ENCODE peak calls at places on chromosome 13, in four cellular contexts. One of them, this sample, is unnamed.

GRCh38 chr13:98141938-98142426 is 912 bp upstream of the FARP1 start:
- DNase-seq in frontal cortex: no peak
- DNase-seq in EH: no peak
- DNase-seq in cardiac muscle cell: peak; percentile 5
- DNase-seq in this sample: peak; percentile 18

GRCh38 chr13:83941669-83942335 is 59.5 kb upstream of the SLITRK1 start:
- DNase-seq in frontal cortex: no peak
- DNase-seq in EH: no peak
- DNase-seq in cardiac muscle cell: no peak
- DNase-seq in this sample: no peak

GRCh38 chr13:101465877-101466276 is 13.4 kb downstream of the ITGBL1 start:
- DNase-seq in frontal cortex: no peak
- DNase-seq in EH: peak; percentile 60
- DNase-seq in cardiac muscle cell: no peak
- DNase-seq in this sample: no peak

GRCh38 chr13:50195045-50195444 is 179.8 kb downstream of the KCNRG start:
- DNase-seq in frontal cortex: no peak
- DNase-seq in EH: no peak
- DNase-seq in cardiac muscle cell: no peak
- DNase-seq in this sample: no peak

GRCh38 chr13:33348366-33348765 is 62.8 kb upstream of the STARD13 start:
- DNase-seq in frontal cortex: no peak
- DNase-seq in EH: peak; percentile 80
- DNase-seq in cardiac muscle cell: peak; percentile 23
- DNase-seq in this sample: no peak

GRCh38 chr13:101708115-101708514 is 255.6 kb downstream of the ITGBL1 start:
- DNase-seq in frontal cortex: no peak
- DNase-seq in EH: no peak
- DNase-seq in cardiac muscle cell: no peak
- DNase-seq in this sample: no peak

GRCh38 chr13:78680611-78681010 is 21.7 kb upstream of the OBI1 start:
- DNase-seq in frontal cortex: no peak
- DNase-seq in EH: no peak
- DNase-seq in cardiac muscle cell: no peak
- DNase-seq in this sample: no peak

GRCh38 chr13:26628706-26629105 is 71.2 kb downstream of the WASF3 start:
- DNase-seq in frontal cortex: no peak
- DNase-seq in EH: peak; percentile 52
- DNase-seq in cardiac muscle cell: peak; percentile 47
- DNase-seq in this sample: no peak

GRCh38 chr13:33349314-33349995 is 63.9 kb upstream of the STARD13 start:
- DNase-seq in frontal cortex: no peak
- DNase-seq in EH: peak; percentile 39
- DNase-seq in cardiac muscle cell: no peak
- DNase-seq in this sample: no peak

GRCh38 chr13:73715910-73716257 is 418.3 kb downstream of the KLF12 start:
- DNase-seq in frontal cortex: no peak
- DNase-seq in EH: no peak
- DNase-seq in cardiac muscle cell: no peak
- DNase-seq in this sample: no peak

GRCh38 chr13:81987677-81988357 is 1646.9 kb upstream of the SPRY2 start:
- DNase-seq in frontal cortex: no peak
- DNase-seq in EH: no peak
- DNase-seq in cardiac muscle cell: no peak
- DNase-seq in this sample: no peak

GRCh38 chr13:36884235-36884634 is 35.8 kb downstream of the SMAD9 start:
- DNase-seq in frontal cortex: no peak
- DNase-seq in EH: no peak
- DNase-seq in cardiac muscle cell: no peak
- DNase-seq in this sample: no peak

GRCh38 chr13:112970552-112971287 is 1.7 kb downstream of the MCF2L start:
- DNase-seq in frontal cortex: no peak
- DNase-seq in EH: peak; percentile 4
- DNase-seq in cardiac muscle cell: no peak
- DNase-seq in this sample: no peak

GRCh38 chr13:51000576-51001260 is 91.1 kb downstream of the RNASEH2B start:
- DNase-seq in frontal cortex: no peak
- DNase-seq in EH: peak; percentile 1
- DNase-seq in cardiac muscle cell: peak; percentile 63
- DNase-seq in this sample: no peak

GRCh38 chr13:24734951-24735350 is 29.0 kb upstream of the RNF17 start:
- DNase-seq in frontal cortex: no peak
- DNase-seq in EH: no peak
- DNase-seq in cardiac muscle cell: no peak
- DNase-seq in this sample: no peak

GRCh38 chr13:74574964-74575728 is 440.9 kb upstream of the KLF12 start:
- DNase-seq in frontal cortex: peak; percentile 22
- DNase-seq in EH: no peak
- DNase-seq in cardiac muscle cell: peak; percentile 2
- DNase-seq in this sample: no peak

GRCh38 chr13:110156186-110157065 is 150.5 kb downstream of the COL4A1 start:
- DNase-seq in frontal cortex: no peak
- DNase-seq in EH: peak; percentile 36
- DNase-seq in cardiac muscle cell: no peak
- DNase-seq in this sample: no peak

GRCh38 chr13:43171489-43171888 is 148.1 kb downstream of the DNAJC15 start:
- DNase-seq in frontal cortex: no peak
- DNase-seq in EH: no peak
- DNase-seq in cardiac muscle cell: no peak
- DNase-seq in this sample: no peak

GRCh38 chr13:20408181-20408580 is 117.5 kb downstream of the CRYL1 start:
- DNase-seq in frontal cortex: no peak
- DNase-seq in EH: no peak
- DNase-seq in cardiac muscle cell: no peak
- DNase-seq in this sample: no peak

GRCh38 chr13:99357149-99357596 is 50.0 kb upstream of the GPR183 start:
- DNase-seq in frontal cortex: no peak
- DNase-seq in EH: peak; percentile 87
- DNase-seq in cardiac muscle cell: peak; percentile 83
- DNase-seq in this sample: no peak

GRCh38 chr13:91347996-91348905 is 764 bp downstream of the MIR17HG start:
- DNase-seq in frontal cortex: peak; percentile 70
- DNase-seq in EH: peak; percentile 34
- DNase-seq in cardiac muscle cell: peak; percentile 34
- DNase-seq in this sample: peak; percentile 55

GRCh38 chr13:49082653-49083536 is 107.2 kb downstream of the FNDC3A start:
- DNase-seq in frontal cortex: no peak
- DNase-seq in EH: peak; percentile 88
- DNase-seq in cardiac muscle cell: peak; percentile 75
- DNase-seq in this sample: no peak

GRCh38 chr13:99151516-99151915 is 49.1 kb upstream of the UBAC2 start:
- DNase-seq in frontal cortex: no peak
- DNase-seq in EH: peak; percentile 77
- DNase-seq in cardiac muscle cell: peak; percentile 54
- DNase-seq in this sample: no peak

GRCh38 chr13:31172001-31172400 is 10.3 kb upstream of the HSPH1 start:
- DNase-seq in frontal cortex: no peak
- DNase-seq in EH: peak; percentile 22
- DNase-seq in cardiac muscle cell: peak; percentile 84
- DNase-seq in this sample: no peak

GRCh38 chr13:39773833-39774232 is 118.4 kb downstream of the COG6 start:
- DNase-seq in frontal cortex: no peak
- DNase-seq in EH: peak; percentile 75
- DNase-seq in cardiac muscle cell: no peak
- DNase-seq in this sample: no peak

GRCh38 chr13:35723061-35723461 is 246.6 kb upstream of the MAB21L1 start:
- DNase-seq in frontal cortex: no peak
- DNase-seq in EH: peak; percentile 37
- DNase-seq in cardiac muscle cell: peak; percentile 51
- DNase-seq in this sample: no peak

GRCh38 chr13:80558074-80558473 is 217.1 kb upstream of the SPRY2 start:
- DNase-seq in frontal cortex: no peak
- DNase-seq in EH: no peak
- DNase-seq in cardiac muscle cell: no peak
- DNase-seq in this sample: no peak

GRCh38 chr13:100156786-100157185 is 67.9 kb downstream of the PCCA start:
- DNase-seq in frontal cortex: no peak
- DNase-seq in EH: no peak
- DNase-seq in cardiac muscle cell: peak; percentile 35
- DNase-seq in this sample: no peak

GRCh38 chr13:51714663-51715168 is 89.2 kb downstream of the DHRS12 start:
- DNase-seq in frontal cortex: no peak
- DNase-seq in EH: peak; percentile 86
- DNase-seq in cardiac muscle cell: no peak
- DNase-seq in this sample: no peak